ENCODE peak calls at places on chromosomes 2 and 18, in seven cellular contexts. One of them, this sample, is unnamed.

GRCh38 chr2:223228871-223229270 is 176.9 kb downstream of the KCNE4 start:
- DNase-seq in A549: no peak
- DNase-seq in uterus: no peak
- DNase-seq in PC-3: no peak
- DNase-seq in WERI-Rb-1: no peak
- DNase-seq in heart left ventricle: no peak
- DNase-seq in tibial nerve: no peak
- DNase-seq in this sample: no peak

GRCh38 chr2:120542911-120543527 is 192.6 kb upstream of the GLI2 start:
- DNase-seq in A549: no peak
- DNase-seq in uterus: no peak
- DNase-seq in PC-3: no peak
- DNase-seq in WERI-Rb-1: no peak
- DNase-seq in heart left ventricle: no peak
- DNase-seq in tibial nerve: no peak
- DNase-seq in this sample: no peak

GRCh38 chr2:73212448-73213176 is 1.4 kb upstream of the SMYD5 start:
- DNase-seq in A549: peak
- DNase-seq in uterus: peak
- DNase-seq in PC-3: peak
- DNase-seq in WERI-Rb-1: peak
- DNase-seq in heart left ventricle: peak
- DNase-seq in tibial nerve: peak
- DNase-seq in this sample: peak

GRCh38 chr2:205967391-205968075 is 118.4 kb downstream of the INO80D start:
- DNase-seq in A549: no peak
- DNase-seq in uterus: no peak
- DNase-seq in PC-3: no peak
- DNase-seq in WERI-Rb-1: no peak
- DNase-seq in heart left ventricle: no peak
- DNase-seq in tibial nerve: no peak
- DNase-seq in this sample: no peak

GRCh38 chr2:20282916-20283592 is 58.1 kb upstream of the SDC1 start:
- DNase-seq in A549: no peak
- DNase-seq in uterus: peak
- DNase-seq in PC-3: no peak
- DNase-seq in WERI-Rb-1: no peak
- DNase-seq in heart left ventricle: peak
- DNase-seq in tibial nerve: no peak
- DNase-seq in this sample: peak

GRCh38 chr18:63273170-63273925 is 46.2 kb downstream of the BCL2 start:
- DNase-seq in A549: no peak
- DNase-seq in uterus: no peak
- DNase-seq in PC-3: no peak
- DNase-seq in WERI-Rb-1: no peak
- DNase-seq in heart left ventricle: no peak
- DNase-seq in tibial nerve: no peak
- DNase-seq in this sample: no peak

GRCh38 chr2:28119631-28120030 is 229.1 kb downstream of the BABAM2 start:
- DNase-seq in A549: no peak
- DNase-seq in uterus: no peak
- DNase-seq in PC-3: no peak
- DNase-seq in WERI-Rb-1: no peak
- DNase-seq in heart left ventricle: no peak
- DNase-seq in tibial nerve: no peak
- DNase-seq in this sample: no peak

GRCh38 chr18:48020337-48021250 is 90.1 kb upstream of the SMAD2 start:
- DNase-seq in A549: no peak
- DNase-seq in uterus: no peak
- DNase-seq in PC-3: no peak
- DNase-seq in WERI-Rb-1: no peak
- DNase-seq in heart left ventricle: no peak
- DNase-seq in tibial nerve: no peak
- DNase-seq in this sample: no peak

GRCh38 chr18:1090758-1091157 is 186.1 kb downstream of the ADCYAP1 start:
- DNase-seq in A549: no peak
- DNase-seq in uterus: no peak
- DNase-seq in PC-3: no peak
- DNase-seq in WERI-Rb-1: no peak
- DNase-seq in heart left ventricle: no peak
- DNase-seq in tibial nerve: no peak
- DNase-seq in this sample: no peak

DNA sequence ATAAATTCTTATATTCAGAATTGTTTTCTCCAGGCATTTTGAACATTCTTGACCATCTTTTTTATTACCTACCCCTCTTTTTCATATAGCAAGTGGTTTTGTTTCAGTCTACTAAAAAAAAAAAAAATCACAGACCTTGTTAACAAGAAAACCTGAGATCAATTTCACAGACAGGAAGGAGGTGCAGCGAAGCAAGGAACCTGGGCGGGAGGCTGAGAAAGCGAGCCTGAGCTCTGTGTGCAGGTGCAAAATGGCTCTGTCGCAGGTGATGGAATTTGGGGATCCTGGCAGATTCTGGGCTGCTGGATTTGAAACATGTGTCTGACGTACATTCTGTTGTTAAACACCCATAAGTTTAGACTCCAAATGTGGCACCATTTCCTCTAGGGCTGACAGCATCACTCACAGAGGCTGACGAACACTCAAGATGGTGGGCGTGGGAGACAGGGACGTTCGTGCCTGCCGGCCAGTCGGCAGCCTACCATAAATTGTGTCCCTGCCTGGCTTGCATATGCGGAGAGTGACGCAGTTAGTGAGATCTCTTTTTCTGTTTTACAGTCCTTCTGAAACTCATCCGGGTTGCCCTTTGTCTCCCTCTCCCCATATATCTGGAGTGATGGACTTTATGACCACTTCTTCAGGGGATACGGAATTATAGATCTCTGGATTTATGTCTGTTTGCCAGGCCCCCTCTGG is 8.9 kb upstream of the DDX1 start:
- DNase-seq in A549: no peak
- DNase-seq in uterus: no peak
- DNase-seq in PC-3: no peak
- DNase-seq in WERI-Rb-1: no peak
- DNase-seq in heart left ventricle: no peak
- DNase-seq in tibial nerve: no peak
- DNase-seq in this sample: no peak
- H3K4me3 ChIP-seq in A549: no peak
- H3K4me3 ChIP-seq in uterus: no peak
- H3K4me3 ChIP-seq in PC-3: no peak
- H3K4me3 ChIP-seq in WERI-Rb-1: no peak
- H3K4me3 ChIP-seq in heart left ventricle: no peak
- H3K4me3 ChIP-seq in tibial nerve: no peak
- H3K4me3 ChIP-seq in this sample: no peak

DNA sequence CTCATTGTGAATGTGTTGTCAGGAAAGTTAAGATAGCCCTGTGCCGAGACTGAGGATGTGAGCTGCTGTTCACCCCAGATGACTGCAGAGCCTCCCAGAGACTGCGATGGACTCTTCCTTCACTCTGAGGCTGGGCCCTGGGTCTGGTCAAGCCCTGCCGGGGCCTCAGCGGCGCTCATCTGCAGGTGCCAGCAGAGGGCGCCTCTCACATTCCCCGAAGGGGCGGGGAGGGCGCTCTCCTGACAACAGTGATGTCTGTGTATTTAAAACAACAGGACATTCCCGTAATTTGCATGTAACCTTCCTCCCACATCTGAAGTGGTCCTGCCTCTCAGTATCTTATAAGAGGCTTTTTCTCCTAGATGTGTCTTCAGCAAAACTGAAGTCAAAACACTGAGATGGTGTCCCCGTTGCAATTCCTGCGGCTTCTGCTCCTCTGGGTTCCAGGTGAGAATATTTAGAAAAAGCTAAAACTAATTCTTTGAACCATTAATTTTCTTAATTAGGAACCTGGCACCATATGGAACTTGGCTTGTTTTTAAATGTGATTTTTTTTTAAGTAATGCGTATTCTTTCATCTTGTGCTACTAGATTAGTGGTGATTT is 1377.9 kb downstream of the RPIA start:
- DNase-seq in A549: peak
- DNase-seq in uterus: no peak
- DNase-seq in PC-3: peak
- DNase-seq in WERI-Rb-1: peak
- DNase-seq in heart left ventricle: no peak
- DNase-seq in tibial nerve: no peak
- DNase-seq in this sample: no peak
- TF ChIP-seq CTCF in A549: peak
- TF ChIP-seq CTCF in uterus: no peak
- TF ChIP-seq CTCF in PC-3: peak
- TF ChIP-seq CTCF in WERI-Rb-1: peak
- TF ChIP-seq CTCF in heart left ventricle: peak
- TF ChIP-seq CTCF in tibial nerve: no peak
- TF ChIP-seq CTCF in this sample: peak

DNA sequence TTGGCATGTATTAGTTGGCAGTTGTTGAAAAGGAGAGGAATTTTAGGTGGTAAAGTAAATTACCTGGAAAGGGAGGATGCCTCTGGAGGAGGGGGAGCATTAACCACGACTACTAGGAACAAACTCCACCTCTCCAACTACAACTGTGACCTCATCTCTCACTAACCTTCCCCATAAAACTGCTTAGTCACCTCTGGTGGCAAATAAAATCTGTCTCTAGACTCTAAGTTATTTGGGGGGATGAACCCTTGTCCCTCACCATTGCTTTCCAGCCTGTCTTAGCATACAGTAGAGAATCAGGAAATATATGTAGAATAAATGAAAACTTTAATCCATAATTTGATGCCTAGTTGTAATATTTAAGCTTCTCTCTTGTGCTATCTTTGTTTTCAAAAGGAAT is 27.6 kb upstream of the MYO1B start:
- DNase-seq in A549: peak
- DNase-seq in uterus: no peak
- DNase-seq in PC-3: peak
- DNase-seq in WERI-Rb-1: no peak
- DNase-seq in heart left ventricle: no peak
- DNase-seq in tibial nerve: no peak
- DNase-seq in this sample: no peak
- H3K27ac ChIP-seq in A549: peak
- H3K27ac ChIP-seq in uterus: no peak
- H3K27ac ChIP-seq in PC-3: peak
- H3K27ac ChIP-seq in WERI-Rb-1: no peak
- H3K27ac ChIP-seq in heart left ventricle: no peak
- H3K27ac ChIP-seq in tibial nerve: no peak
- H3K27ac ChIP-seq in this sample: no peak

DNA sequence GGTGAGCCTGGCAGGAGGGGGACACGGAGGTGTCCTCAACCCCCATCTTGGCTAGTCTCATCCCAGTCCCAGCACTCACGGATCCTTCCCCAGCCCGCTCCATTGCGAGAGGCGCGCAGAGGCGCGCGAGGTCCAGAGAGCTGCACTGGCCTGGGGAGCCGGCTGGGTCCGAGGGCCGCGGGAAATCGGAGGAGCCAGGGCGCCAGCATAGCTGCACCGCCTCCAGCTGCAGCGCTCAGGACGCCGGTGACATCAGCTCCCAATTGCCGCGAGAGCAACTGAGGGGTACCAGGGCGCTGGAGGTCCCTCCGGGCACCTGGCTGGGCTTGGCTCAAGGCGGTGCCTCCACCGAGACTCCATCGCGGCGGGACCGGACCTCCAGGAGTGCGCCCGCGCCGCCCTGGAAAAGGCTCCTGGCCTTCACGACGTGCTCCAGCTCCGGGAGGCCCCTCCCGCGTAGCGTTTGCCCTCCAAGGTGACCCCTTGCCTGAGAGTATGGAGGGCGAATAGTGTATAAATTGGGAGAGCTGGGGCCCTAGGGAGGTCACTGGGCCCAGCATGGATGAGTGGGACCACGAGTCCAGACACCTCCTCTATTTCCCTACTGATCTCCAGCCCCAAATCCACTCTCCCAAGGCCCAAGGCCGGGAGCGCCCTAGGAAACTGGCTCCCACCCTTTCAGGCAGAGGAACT is 5.5 kb downstream of the RTKN start:
- DNase-seq in A549: no peak
- DNase-seq in uterus: no peak
- DNase-seq in PC-3: no peak
- DNase-seq in WERI-Rb-1: no peak
- DNase-seq in heart left ventricle: no peak
- DNase-seq in tibial nerve: no peak
- DNase-seq in this sample: no peak
- H3K4me3 ChIP-seq in A549: no peak
- H3K4me3 ChIP-seq in uterus: no peak
- H3K4me3 ChIP-seq in PC-3: no peak
- H3K4me3 ChIP-seq in WERI-Rb-1: no peak
- H3K4me3 ChIP-seq in heart left ventricle: peak
- H3K4me3 ChIP-seq in tibial nerve: peak
- H3K4me3 ChIP-seq in this sample: no peak

GRCh38 chr18:43789234-43790000 is 512.1 kb upstream of the SYT4 start:
- DNase-seq in A549: no peak
- DNase-seq in uterus: no peak
- DNase-seq in PC-3: no peak
- DNase-seq in WERI-Rb-1: no peak
- DNase-seq in heart left ventricle: no peak
- DNase-seq in tibial nerve: no peak
- DNase-seq in this sample: no peak
- TF ChIP-seq CTCF in A549: no peak
- TF ChIP-seq CTCF in uterus: peak
- TF ChIP-seq CTCF in PC-3: peak
- TF ChIP-seq CTCF in WERI-Rb-1: no peak
- TF ChIP-seq CTCF in heart left ventricle: peak
- TF ChIP-seq CTCF in tibial nerve: peak
- TF ChIP-seq CTCF in this sample: peak

This sample was measured in AG04450.